ENCODE peak calls at places on chromosome 21, in ten cellular contexts. One of them, this sample, is unnamed.

GRCh38 chr21:33644383-33645074 is 2.2 kb downstream of the ITSN1 start:
- DNase-seq in left lobe of liver: peak; percentile 56
- DNase-seq in lower leg skin: no peak
- DNase-seq in AG09319: no peak
- DNase-seq in globus pallidus: no peak
- DNase-seq in fibroblast of villous mesenchyme: peak; percentile 92
- DNase-seq in Calu3: no peak
- DNase-seq in activated B cell treated with CpG ODN at 0.5 μM for 24 hours: no peak
- DNase-seq in B cell: no peak
- DNase-seq in stimulated activated CD4-positive, alpha-beta T cell treated with anti-CD3 and anti-CD28 coated beads, Interleukin-4, amount 100 ng/mL, for 24 hours: no peak
- DNase-seq in this sample: peak; percentile 46

GRCh38 chr21:20882462-20883415 is 115.5 kb upstream of the NCAM2 start:
- DNase-seq in AG09319: no peak
- DNase-seq in stimulated activated CD4-positive, alpha-beta T cell treated with anti-CD3 and anti-CD28 coated beads, Interleukin-4, amount 100 ng/mL, for 24 hours: no peak
- DNase-seq in left lobe of liver: no peak
- DNase-seq in B cell: peak; percentile 1
- DNase-seq in fibroblast of villous mesenchyme: peak; percentile 5
- DNase-seq in globus pallidus: peak; percentile 57
- DNase-seq in activated B cell treated with CpG ODN at 0.5 μM for 24 hours: no peak
- DNase-seq in Calu3: peak; percentile 3
- DNase-seq in lower leg skin: no peak
- DNase-seq in this sample: peak; percentile 10

GRCh38 chr21:43302769-43303168 is 124.2 kb downstream of the SIK1 start:
- DNase-seq in AG09319: no peak
- DNase-seq in B cell: no peak
- DNase-seq in fibroblast of villous mesenchyme: no peak
- DNase-seq in stimulated activated CD4-positive, alpha-beta T cell treated with anti-CD3 and anti-CD28 coated beads, Interleukin-4, amount 100 ng/mL, for 24 hours: no peak
- DNase-seq in activated B cell treated with CpG ODN at 0.5 μM for 24 hours: no peak
- DNase-seq in left lobe of liver: no peak
- DNase-seq in Calu3: no peak
- DNase-seq in globus pallidus: no peak
- DNase-seq in lower leg skin: no peak
- DNase-seq in this sample: no peak

GRCh38 chr21:46454142-46454541 is 4.5 kb upstream of the DIP2A start:
- DNase-seq in AG09319: no peak
- DNase-seq in globus pallidus: no peak
- DNase-seq in B cell: no peak
- DNase-seq in left lobe of liver: no peak
- DNase-seq in activated B cell treated with CpG ODN at 0.5 μM for 24 hours: no peak
- DNase-seq in lower leg skin: no peak
- DNase-seq in stimulated activated CD4-positive, alpha-beta T cell treated with anti-CD3 and anti-CD28 coated beads, Interleukin-4, amount 100 ng/mL, for 24 hours: no peak
- DNase-seq in Calu3: no peak
- DNase-seq in fibroblast of villous mesenchyme: no peak
- DNase-seq in this sample: no peak

GRCh38 chr21:33546076-33546475 is 3.2 kb downstream of the SON start:
- DNase-seq in globus pallidus: peak; percentile 14
- DNase-seq in fibroblast of villous mesenchyme: no peak
- DNase-seq in Calu3: no peak
- DNase-seq in stimulated activated CD4-positive, alpha-beta T cell treated with anti-CD3 and anti-CD28 coated beads, Interleukin-4, amount 100 ng/mL, for 24 hours: no peak
- DNase-seq in activated B cell treated with CpG ODN at 0.5 μM for 24 hours: no peak
- DNase-seq in AG09319: no peak
- DNase-seq in B cell: peak; percentile 28
- DNase-seq in left lobe of liver: no peak
- DNase-seq in lower leg skin: no peak
- DNase-seq in this sample: no peak

GRCh38 chr21:36976882-36977651 is 10.6 kb upstream of the HLCS start:
- DNase-seq in globus pallidus: peak; percentile 39
- DNase-seq in activated B cell treated with CpG ODN at 0.5 μM for 24 hours: peak; percentile 30
- DNase-seq in left lobe of liver: no peak
- DNase-seq in lower leg skin: peak; percentile 33
- DNase-seq in AG09319: peak; percentile 46
- DNase-seq in B cell: peak; percentile 71
- DNase-seq in Calu3: peak; percentile 48
- DNase-seq in stimulated activated CD4-positive, alpha-beta T cell treated with anti-CD3 and anti-CD28 coated beads, Interleukin-4, amount 100 ng/mL, for 24 hours: no peak
- DNase-seq in fibroblast of villous mesenchyme: peak; percentile 87
- DNase-seq in this sample: peak; percentile 89

GRCh38 chr21:37145635-37146111 is 72.6 kb downstream of the TTC3 start:
- DNase-seq in Calu3: no peak
- DNase-seq in left lobe of liver: no peak
- DNase-seq in stimulated activated CD4-positive, alpha-beta T cell treated with anti-CD3 and anti-CD28 coated beads, Interleukin-4, amount 100 ng/mL, for 24 hours: no peak
- DNase-seq in activated B cell treated with CpG ODN at 0.5 μM for 24 hours: no peak
- DNase-seq in fibroblast of villous mesenchyme: no peak
- DNase-seq in globus pallidus: no peak
- DNase-seq in B cell: no peak
- DNase-seq in lower leg skin: no peak
- DNase-seq in AG09319: no peak
- DNase-seq in this sample: no peak

GRCh38 chr21:17688912-17689874 is 76.5 kb upstream of the BTG3 start:
- DNase-seq in lower leg skin: peak; percentile 51
- DNase-seq in globus pallidus: no peak
- DNase-seq in left lobe of liver: no peak
- DNase-seq in Calu3: peak; percentile 62
- DNase-seq in fibroblast of villous mesenchyme: peak; percentile 45
- DNase-seq in AG09319: no peak
- DNase-seq in stimulated activated CD4-positive, alpha-beta T cell treated with anti-CD3 and anti-CD28 coated beads, Interleukin-4, amount 100 ng/mL, for 24 hours: peak; percentile 66
- DNase-seq in B cell: peak; percentile 20
- DNase-seq in activated B cell treated with CpG ODN at 0.5 μM for 24 hours: peak; percentile 31
- DNase-seq in this sample: no peak

GRCh38 chr21:46362946-46363345 is 39.0 kb downstream of the PCNT start:
- DNase-seq in stimulated activated CD4-positive, alpha-beta T cell treated with anti-CD3 and anti-CD28 coated beads, Interleukin-4, amount 100 ng/mL, for 24 hours: no peak
- DNase-seq in Calu3: no peak
- DNase-seq in globus pallidus: no peak
- DNase-seq in AG09319: no peak
- DNase-seq in B cell: no peak
- DNase-seq in activated B cell treated with CpG ODN at 0.5 μM for 24 hours: no peak
- DNase-seq in fibroblast of villous mesenchyme: no peak
- DNase-seq in left lobe of liver: no peak
- DNase-seq in lower leg skin: no peak
- DNase-seq in this sample: no peak

GRCh38 chr21:16124397-16125130 is 394.8 kb downstream of the USP25 start:
- DNase-seq in left lobe of liver: no peak
- DNase-seq in globus pallidus: no peak
- DNase-seq in lower leg skin: peak; percentile 27
- DNase-seq in fibroblast of villous mesenchyme: peak; percentile 87
- DNase-seq in AG09319: peak; percentile 55
- DNase-seq in stimulated activated CD4-positive, alpha-beta T cell treated with anti-CD3 and anti-CD28 coated beads, Interleukin-4, amount 100 ng/mL, for 24 hours: no peak
- DNase-seq in B cell: no peak
- DNase-seq in activated B cell treated with CpG ODN at 0.5 μM for 24 hours: no peak
- DNase-seq in Calu3: no peak
- DNase-seq in this sample: peak; percentile 63

GRCh38 chr21:18529253-18529652 is 125.7 kb upstream of the TMPRSS15 start:
- DNase-seq in activated B cell treated with CpG ODN at 0.5 μM for 24 hours: no peak
- DNase-seq in lower leg skin: no peak
- DNase-seq in globus pallidus: no peak
- DNase-seq in fibroblast of villous mesenchyme: peak; percentile 7
- DNase-seq in AG09319: no peak
- DNase-seq in B cell: no peak
- DNase-seq in Calu3: no peak
- DNase-seq in left lobe of liver: no peak
- DNase-seq in stimulated activated CD4-positive, alpha-beta T cell treated with anti-CD3 and anti-CD28 coated beads, Interleukin-4, amount 100 ng/mL, for 24 hours: no peak
- DNase-seq in this sample: peak; percentile 7

GRCh38 chr21:25561668-25562641 is 45.3 kb downstream of the MRPL39 start:
- DNase-seq in B cell: peak; percentile 76
- DNase-seq in Calu3: peak; percentile 48
- DNase-seq in left lobe of liver: peak; percentile 50
- DNase-seq in AG09319: peak; percentile 23
- DNase-seq in stimulated activated CD4-positive, alpha-beta T cell treated with anti-CD3 and anti-CD28 coated beads, Interleukin-4, amount 100 ng/mL, for 24 hours: peak; percentile 87
- DNase-seq in fibroblast of villous mesenchyme: peak; percentile 60
- DNase-seq in lower leg skin: no peak
- DNase-seq in globus pallidus: peak; percentile 29
- DNase-seq in activated B cell treated with CpG ODN at 0.5 μM for 24 hours: peak; percentile 73
- DNase-seq in this sample: peak; percentile 81

GRCh38 chr21:29091032-29091431 is 17.6 kb upstream of the CCT8 start:
- DNase-seq in Calu3: no peak
- DNase-seq in activated B cell treated with CpG ODN at 0.5 μM for 24 hours: no peak
- DNase-seq in B cell: no peak
- DNase-seq in fibroblast of villous mesenchyme: peak; percentile 78
- DNase-seq in left lobe of liver: no peak
- DNase-seq in AG09319: peak; percentile 16
- DNase-seq in globus pallidus: no peak
- DNase-seq in stimulated activated CD4-positive, alpha-beta T cell treated with anti-CD3 and anti-CD28 coated beads, Interleukin-4, amount 100 ng/mL, for 24 hours: no peak
- DNase-seq in lower leg skin: no peak
- DNase-seq in this sample: peak; percentile 52

GRCh38 chr21:45592208-45592619 is 50.0 kb upstream of the SLC19A1 start:
- DNase-seq in AG09319: no peak
- DNase-seq in lower leg skin: no peak
- DNase-seq in activated B cell treated with CpG ODN at 0.5 μM for 24 hours: no peak
- DNase-seq in left lobe of liver: no peak
- DNase-seq in Calu3: no peak
- DNase-seq in globus pallidus: no peak
- DNase-seq in fibroblast of villous mesenchyme: no peak
- DNase-seq in stimulated activated CD4-positive, alpha-beta T cell treated with anti-CD3 and anti-CD28 coated beads, Interleukin-4, amount 100 ng/mL, for 24 hours: peak; percentile 82
- DNase-seq in B cell: peak; percentile 47
- DNase-seq in this sample: no peak

GRCh38 chr21:44855572-44855971 is 17.9 kb downstream of the PTTG1IP start:
- DNase-seq in activated B cell treated with CpG ODN at 0.5 μM for 24 hours: no peak
- DNase-seq in B cell: no peak
- DNase-seq in globus pallidus: no peak
- DNase-seq in stimulated activated CD4-positive, alpha-beta T cell treated with anti-CD3 and anti-CD28 coated beads, Interleukin-4, amount 100 ng/mL, for 24 hours: no peak
- DNase-seq in AG09319: no peak
- DNase-seq in lower leg skin: no peak
- DNase-seq in left lobe of liver: no peak
- DNase-seq in fibroblast of villous mesenchyme: no peak
- DNase-seq in Calu3: no peak
- DNase-seq in this sample: no peak

GRCh38 chr21:44261675-44262295 is at the start of gene DNMT3L:
- DNase-seq in left lobe of liver: no peak
- DNase-seq in AG09319: no peak
- DNase-seq in globus pallidus: no peak
- DNase-seq in lower leg skin: no peak
- DNase-seq in Calu3: no peak
- DNase-seq in stimulated activated CD4-positive, alpha-beta T cell treated with anti-CD3 and anti-CD28 coated beads, Interleukin-4, amount 100 ng/mL, for 24 hours: no peak
- DNase-seq in fibroblast of villous mesenchyme: no peak
- DNase-seq in activated B cell treated with CpG ODN at 0.5 μM for 24 hours: no peak
- DNase-seq in B cell: no peak
- DNase-seq in this sample: no peak

GRCh38 chr21:42785666-42786427 is 93.5 kb downstream of the WDR4 start:
- DNase-seq in stimulated activated CD4-positive, alpha-beta T cell treated with anti-CD3 and anti-CD28 coated beads, Interleukin-4, amount 100 ng/mL, for 24 hours: no peak
- DNase-seq in B cell: no peak
- DNase-seq in globus pallidus: no peak
- DNase-seq in AG09319: no peak
- DNase-seq in Calu3: no peak
- DNase-seq in left lobe of liver: no peak
- DNase-seq in activated B cell treated with CpG ODN at 0.5 μM for 24 hours: no peak
- DNase-seq in fibroblast of villous mesenchyme: no peak
- DNase-seq in lower leg skin: no peak
- DNase-seq in this sample: no peak

GRCh38 chr21:37564924-37565529 is 198.5 kb downstream of the DYRK1A start:
- DNase-seq in activated B cell treated with CpG ODN at 0.5 μM for 24 hours: no peak
- DNase-seq in left lobe of liver: no peak
- DNase-seq in stimulated activated CD4-positive, alpha-beta T cell treated with anti-CD3 and anti-CD28 coated beads, Interleukin-4, amount 100 ng/mL, for 24 hours: no peak
- DNase-seq in lower leg skin: no peak
- DNase-seq in Calu3: peak; percentile 17
- DNase-seq in fibroblast of villous mesenchyme: peak; percentile 18
- DNase-seq in AG09319: no peak
- DNase-seq in globus pallidus: no peak
- DNase-seq in B cell: no peak
- DNase-seq in this sample: no peak

GRCh38 chr21:45277101-45278045 is 10.3 kb downstream of the POFUT2 start:
- DNase-seq in left lobe of liver: peak; percentile 40
- DNase-seq in activated B cell treated with CpG ODN at 0.5 μM for 24 hours: peak; percentile 9
- DNase-seq in Calu3: no peak
- DNase-seq in fibroblast of villous mesenchyme: no peak
- DNase-seq in lower leg skin: no peak
- DNase-seq in B cell: no peak
- DNase-seq in stimulated activated CD4-positive, alpha-beta T cell treated with anti-CD3 and anti-CD28 coated beads, Interleukin-4, amount 100 ng/mL, for 24 hours: no peak
- DNase-seq in globus pallidus: no peak
- DNase-seq in AG09319: no peak
- DNase-seq in this sample: no peak

GRCh38 chr21:36929622-36930021 is 36.8 kb downstream of the HLCS start:
- DNase-seq in B cell: no peak
- DNase-seq in fibroblast of villous mesenchyme: no peak
- DNase-seq in AG09319: no peak
- DNase-seq in lower leg skin: no peak
- DNase-seq in activated B cell treated with CpG ODN at 0.5 μM for 24 hours: no peak
- DNase-seq in Calu3: no peak
- DNase-seq in left lobe of liver: peak; percentile 67
- DNase-seq in stimulated activated CD4-positive, alpha-beta T cell treated with anti-CD3 and anti-CD28 coated beads, Interleukin-4, amount 100 ng/mL, for 24 hours: no peak
- DNase-seq in globus pallidus: peak; percentile 35
- DNase-seq in this sample: peak; percentile 53

GRCh38 chr21:37758997-37759396 is 157.3 kb downstream of the KCNJ6 start:
- DNase-seq in B cell: no peak
- DNase-seq in fibroblast of villous mesenchyme: peak; percentile 53
- DNase-seq in Calu3: peak; percentile 56
- DNase-seq in left lobe of liver: peak; percentile 51
- DNase-seq in AG09319: peak; percentile 8
- DNase-seq in globus pallidus: no peak
- DNase-seq in lower leg skin: no peak
- DNase-seq in activated B cell treated with CpG ODN at 0.5 μM for 24 hours: no peak
- DNase-seq in stimulated activated CD4-positive, alpha-beta T cell treated with anti-CD3 and anti-CD28 coated beads, Interleukin-4, amount 100 ng/mL, for 24 hours: no peak
- DNase-seq in this sample: peak; percentile 36

GRCh38 chr21:44926364-44927101 is 5.8 kb upstream of the ITGB2 start:
- DNase-seq in fibroblast of villous mesenchyme: no peak
- DNase-seq in globus pallidus: no peak
- DNase-seq in activated B cell treated with CpG ODN at 0.5 μM for 24 hours: no peak
- DNase-seq in B cell: peak; percentile 43
- DNase-seq in lower leg skin: no peak
- DNase-seq in AG09319: no peak
- DNase-seq in stimulated activated CD4-positive, alpha-beta T cell treated with anti-CD3 and anti-CD28 coated beads, Interleukin-4, amount 100 ng/mL, for 24 hours: peak; percentile 48
- DNase-seq in left lobe of liver: no peak
- DNase-seq in Calu3: no peak
- DNase-seq in this sample: no peak

GRCh38 chr21:38352536-38353219 is 95.9 kb downstream of the KCNJ15 start:
- DNase-seq in lower leg skin: peak; percentile 66
- DNase-seq in fibroblast of villous mesenchyme: peak; percentile 76
- DNase-seq in left lobe of liver: peak; percentile 62
- DNase-seq in globus pallidus: peak; percentile 4
- DNase-seq in Calu3: peak; percentile 75
- DNase-seq in AG09319: peak; percentile 31
- DNase-seq in B cell: no peak
- DNase-seq in stimulated activated CD4-positive, alpha-beta T cell treated with anti-CD3 and anti-CD28 coated beads, Interleukin-4, amount 100 ng/mL, for 24 hours: peak; percentile 64
- DNase-seq in activated B cell treated with CpG ODN at 0.5 μM for 24 hours: no peak
- DNase-seq in this sample: peak; percentile 85

GRCh38 chr21:30446969-30447368 is 6.9 kb downstream of the KRTAP15-1 start:
- DNase-seq in activated B cell treated with CpG ODN at 0.5 μM for 24 hours: no peak
- DNase-seq in stimulated activated CD4-positive, alpha-beta T cell treated with anti-CD3 and anti-CD28 coated beads, Interleukin-4, amount 100 ng/mL, for 24 hours: no peak
- DNase-seq in B cell: no peak
- DNase-seq in Calu3: no peak
- DNase-seq in fibroblast of villous mesenchyme: no peak
- DNase-seq in lower leg skin: no peak
- DNase-seq in globus pallidus: no peak
- DNase-seq in AG09319: no peak
- DNase-seq in left lobe of liver: no peak
- DNase-seq in this sample: no peak

GRCh38 chr21:46425566-46425965 is 33.1 kb upstream of the DIP2A start:
- DNase-seq in activated B cell treated with CpG ODN at 0.5 μM for 24 hours: no peak
- DNase-seq in left lobe of liver: no peak
- DNase-seq in Calu3: no peak
- DNase-seq in fibroblast of villous mesenchyme: no peak
- DNase-seq in stimulated activated CD4-positive, alpha-beta T cell treated with anti-CD3 and anti-CD28 coated beads, Interleukin-4, amount 100 ng/mL, for 24 hours: peak; percentile 32
- DNase-seq in lower leg skin: no peak
- DNase-seq in B cell: no peak
- DNase-seq in AG09319: no peak
- DNase-seq in globus pallidus: no peak
- DNase-seq in this sample: no peak

GRCh38 chr21:42106425-42106824 is 35.3 kb downstream of the UMODL1 start:
- DNase-seq in lower leg skin: no peak
- DNase-seq in AG09319: no peak
- DNase-seq in globus pallidus: no peak
- DNase-seq in B cell: no peak
- DNase-seq in left lobe of liver: no peak
- DNase-seq in Calu3: no peak
- DNase-seq in fibroblast of villous mesenchyme: no peak
- DNase-seq in stimulated activated CD4-positive, alpha-beta T cell treated with anti-CD3 and anti-CD28 coated beads, Interleukin-4, amount 100 ng/mL, for 24 hours: no peak
- DNase-seq in activated B cell treated with CpG ODN at 0.5 μM for 24 hours: no peak
- DNase-seq in this sample: no peak

GRCh38 chr21:41947596-41948403 is 6.0 kb downstream of the C2CD2 start:
- DNase-seq in AG09319: no peak
- DNase-seq in globus pallidus: peak; percentile 92
- DNase-seq in B cell: no peak
- DNase-seq in lower leg skin: no peak
- DNase-seq in fibroblast of villous mesenchyme: no peak
- DNase-seq in Calu3: no peak
- DNase-seq in activated B cell treated with CpG ODN at 0.5 μM for 24 hours: no peak
- DNase-seq in left lobe of liver: no peak
- DNase-seq in stimulated activated CD4-positive, alpha-beta T cell treated with anti-CD3 and anti-CD28 coated beads, Interleukin-4, amount 100 ng/mL, for 24 hours: no peak
- DNase-seq in this sample: peak; percentile 83

GRCh38 chr21:42942244-42942643 is 16.8 kb upstream of the ERVH48-1 start:
- DNase-seq in AG09319: no peak
- DNase-seq in stimulated activated CD4-positive, alpha-beta T cell treated with anti-CD3 and anti-CD28 coated beads, Interleukin-4, amount 100 ng/mL, for 24 hours: no peak
- DNase-seq in fibroblast of villous mesenchyme: no peak
- DNase-seq in left lobe of liver: no peak
- DNase-seq in lower leg skin: no peak
- DNase-seq in globus pallidus: no peak
- DNase-seq in B cell: no peak
- DNase-seq in Calu3: no peak
- DNase-seq in activated B cell treated with CpG ODN at 0.5 μM for 24 hours: no peak
- DNase-seq in this sample: no peak